ENCODE peak calls at places on chromosomes 5 and 9, in five cellular contexts. S is H9, C is NCI-H748 treated with DMSO at 0.1 percent for 48 hours, Y is Kasumi-1, V is IMR-90. X is an unnamed sample.

GRCh38 chr5:166845044-166845443 is 1446.4 kb upstream of the WWC1 start:
- DNase-seq in Y (peak), V (no peak), S (no peak), C (no peak), X (no peak)

GRCh38 chr5:74575741-74576538 is 64.6 kb downstream of the ENC1 start:
- DNase-seq in V (peak), Y (no peak), S (no peak), C (no peak), X (no peak)

GRCh38 chr5:141431286-141431685 is 979 bp downstream of the PCDHGA12 start:
- DNase-seq in S (no peak), V (no peak), C (no peak), Y (no peak), X (no peak)

GRCh38 chr9:132813115-132813784 is 64.8 kb downstream of the AK8 start:
- DNase-seq in V (no peak), S (no peak), Y (no peak), C (no peak), X (no peak)

GRCh38 chr5:61330341-61330878 is 1.6 kb upstream of the ZSWIM6 start:
- DNase-seq in C (peak), S (peak), V (peak), Y (peak), X (no peak)

GRCh38 chr5:43075319-43076293 is 35.5 kb upstream of the ANXA2R start:
- DNase-seq in Y (no peak), V (no peak), C (no peak), S (no peak), X (no peak)

GRCh38 chr9:110078626-110079025 is 129.3 kb downstream of the C9orf152 start:
- DNase-seq in Y (no peak), C (peak), S (no peak), V (no peak), X (no peak)

GRCh38 chr5:171598279-171599152 is 179.1 kb downstream of the FGF18 start:
- DNase-seq in V (no peak), C (no peak), Y (no peak), S (peak), X (no peak)

GRCh38 chr5:173265433-173265832 is 30.4 kb upstream of the NKX2-5 start:
- DNase-seq in Y (no peak), V (no peak), S (no peak), C (no peak), X (no peak)

GRCh38 chr9:91174772-91175171 is 186.9 kb downstream of the AUH start:
- DNase-seq in Y (peak), C (no peak), V (no peak), S (no peak), X (no peak)

GRCh38 chr9:130835441-130836298 is 616 bp downstream of the ABL1 start:
- DNase-seq in C (peak), Y (peak), V (peak), S (no peak), X (no peak)

GRCh38 chr9:35112257-35113020 is 3.2 kb downstream of the ATOSB start:
- DNase-seq in V (peak), S (no peak), C (no peak), Y (no peak), X (no peak)

GRCh38 chr5:77892061-77893010 is 116.2 kb upstream of the TBCA start:
- DNase-seq in V (no peak), C (no peak), Y (no peak), S (no peak), X (no peak)

GRCh38 chr5:141914154-141914743 is 9.4 kb upstream of the DELE1 start:
- DNase-seq in V (no peak), S (peak), C (no peak), Y (peak), X (no peak)

GRCh38 chr9:115883467-115884329 is 269.9 kb upstream of the PAPPA start:
- DNase-seq in Y (no peak), V (peak), C (peak), S (peak), X (peak)

GRCh38 chr5:72587909-72588308 is 80.7 kb upstream of the ZNF366 start:
- DNase-seq in V (peak), C (no peak), S (no peak), Y (no peak), X (no peak)

GRCh38 chr5:132054031-132054696 is 6.3 kb upstream of the IL3 start:
- DNase-seq in S (peak), V (no peak), C (no peak), Y (no peak), X (no peak)

GRCh38 chr5:143427122-143427735 is 23.7 kb upstream of the NR3C1 start:
- DNase-seq in Y (no peak), V (no peak), C (no peak), S (no peak), X (no peak)

GRCh38 chr9:35791321-35791921 is at the start of gene NPR2:
- DNase-seq in Y (no peak), S (no peak), V (peak), C (no peak), X (no peak)

GRCh38 chr9:93017621-93018020 is 40.9 kb upstream of the SUSD3 start:
- DNase-seq in C (no peak), V (no peak), Y (no peak), S (no peak), X (no peak)

GRCh38 chr5:71679714-71680113 is 39.4 kb upstream of the CARTPT start:
- DNase-seq in C (no peak), Y (no peak), S (no peak), V (no peak), X (no peak)

GRCh38 chr9:137349471-137350033 is 47.5 kb upstream of the NRARP start:
- DNase-seq in C (no peak), Y (no peak), S (no peak), V (no peak), X (no peak)

GRCh38 chr5:126695081-126695480 is 81.9 kb upstream of the LMNB1 start:
- DNase-seq in Y (no peak), S (no peak), V (no peak), C (no peak), X (no peak)

GRCh38 chr5:146311278-146311677 is 27.4 kb upstream of the POU4F3 start:
- DNase-seq in Y (no peak), V (no peak), S (no peak), C (no peak), X (no peak)

GRCh38 chr9:91817106-91817492 is 132.9 kb downstream of the ROR2 start:
- DNase-seq in S (no peak), V (no peak), Y (no peak), C (no peak), X (no peak)

GRCh38 chr5:111453747-111454146 is 58.6 kb downstream of the STARD4 start:
- DNase-seq in S (no peak), V (peak), Y (no peak), C (peak), X (no peak)

GRCh38 chr5:52892242-52892878 is 96.8 kb upstream of the ITGA2 start:
- DNase-seq in V (no peak), C (no peak), S (no peak), Y (no peak), X (no peak)

GRCh38 chr5:104015765-104016164 is 453.2 kb upstream of the NUDT12 start:
- DNase-seq in V (no peak), C (no peak), Y (no peak), S (no peak), X (no peak)

GRCh38 chr5:2995667-2996066 is 244.2 kb upstream of the IRX2 start:
- DNase-seq in Y (no peak), V (no peak), C (no peak), S (no peak), X (no peak)

GRCh38 chr9:92954078-92954861 is 6.9 kb downstream of the FGD3 start:
- DNase-seq in C (peak), V (no peak), Y (no peak), S (no peak), X (peak)

GRCh38 chr5:131163315-131164119 is 1.5 kb downstream of the HINT1 start:
- DNase-seq in V (peak), C (no peak), Y (peak), S (no peak), X (no peak)

GRCh38 chr9:33137781-33138264 is 29.3 kb downstream of the B4GALT1 start:
- DNase-seq in V (no peak), Y (no peak), C (no peak), S (no peak), X (no peak)

GRCh38 chr5:77784735-77785134 is 8.6 kb upstream of the TBCA start:
- DNase-seq in Y (no peak), V (no peak), S (no peak), C (no peak), X (no peak)

GRCh38 chr9:13756943-13757342 is 477.5 kb upstream of the MPDZ start:
- DNase-seq in S (no peak), V (no peak), Y (no peak), C (no peak), X (no peak)

GRCh38 chr5:125026900-125027731 is 280.7 kb upstream of the ZNF608 start:
- DNase-seq in C (peak), V (no peak), S (no peak), Y (no peak), X (no peak)

GRCh38 chr5:154567155-154567554 is 89.1 kb upstream of the HAND1 start:
- DNase-seq in S (no peak), C (no peak), V (no peak), Y (no peak), X (no peak)